ENCODE peak calls at places on chromosomes 11 and 22, in five cellular contexts. I, R, Q, K and D are unnamed samples.
A peak's percentile ranks its signal among the peaks of the same experiment; 100 is the strongest.

GRCh38 chr11:65059959-65060824 is 1.8 kb upstream of the NAALADL1 start:
- DNase-seq in I (peak; percentile 45), R (no peak), Q (no peak), K (no peak), D (no peak)

GRCh38 chr11:37230865-37231264 is 632.8 kb upstream of the RAG2 start:
- DNase-seq in I (no peak), R (no peak), Q (no peak), K (no peak), D (no peak)

GRCh38 chr11:11764428-11764803 is 77.4 kb upstream of the USP47 start:
- DNase-seq in I (no peak), R (no peak), Q (no peak), K (no peak), D (no peak)

GRCh38 chr11:14022821-14023220 is 60.3 kb downstream of the SPON1 start:
- DNase-seq in I (no peak), R (no peak), Q (no peak), K (no peak), D (no peak)

GRCh38 chr11:66017354-66017753 is 5.5 kb downstream of the CST6 start:
- DNase-seq in I (no peak), R (no peak), Q (no peak), K (no peak), D (no peak)

GRCh38 chr22:50671641-50672040 is 982 bp upstream of the SHANK3 start:
- DNase-seq in I (no peak), R (no peak), Q (peak; percentile 62), K (no peak), D (no peak)

GRCh38 chr11:76560219-76560618 is 110.3 kb downstream of the LRRC32 start:
- DNase-seq in I (no peak), R (no peak), Q (no peak), K (peak; percentile 5), D (no peak)

GRCh38 chr11:2140411-2141400 is 1.5 kb upstream of the IGF2 start:
- DNase-seq in I (no peak), R (no peak), Q (no peak), K (no peak), D (no peak)

GRCh38 chr11:33942954-33943353 is 51.1 kb upstream of the LMO2 start:
- DNase-seq in I (peak; percentile 28), R (peak; percentile 74), Q (no peak), K (no peak), D (no peak)

GRCh38 chr22:38097557-38098409 is 12.7 kb downstream of the BAIAP2L2 start:
- DNase-seq in I (no peak), R (no peak), Q (no peak), K (no peak), D (no peak)

GRCh38 chr11:100978442-100978841 is 151.2 kb downstream of the PGR start:
- DNase-seq in I (no peak), R (no peak), Q (no peak), K (no peak), D (no peak)

GRCh38 chr11:100978942-100979341 is 150.7 kb downstream of the PGR start:
- DNase-seq in I (no peak), R (no peak), Q (no peak), K (no peak), D (no peak)

GRCh38 chr11:100981196-100981824 is 148.3 kb downstream of the PGR start:
- DNase-seq in I (no peak), R (no peak), Q (no peak), K (no peak), D (no peak)

GRCh38 chr11:100984668-100985067 is 144.9 kb downstream of the PGR start:
- DNase-seq in I (no peak), R (no peak), Q (no peak), K (no peak), D (no peak)

DNA sequence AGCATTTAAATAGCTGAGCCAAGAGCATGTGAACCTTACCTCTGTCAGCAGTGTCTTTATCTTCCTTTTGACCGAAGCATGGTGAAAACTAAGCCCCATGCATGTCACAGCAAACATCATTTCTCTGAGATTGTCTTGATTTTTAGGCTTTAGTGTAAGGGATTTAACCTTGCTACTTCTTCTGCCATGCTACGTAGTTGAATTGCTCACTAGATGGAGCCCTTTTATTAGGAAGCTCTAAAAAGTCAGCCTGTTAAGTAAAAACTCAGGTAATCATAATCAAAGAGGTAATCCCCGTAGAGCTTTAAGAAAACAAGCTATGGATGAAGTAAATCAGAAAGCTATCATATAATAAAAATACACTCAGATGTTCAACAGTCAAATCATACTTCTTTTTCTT is 149.5 kb downstream of the PGR start:
- DNase-seq in I (no peak), R (no peak), Q (no peak), K (no peak), D (no peak)
- TF ChIP-seq CTCF in I (no peak), R (peak; percentile 43), Q (peak; percentile 50), K (no peak), D (no peak)

GRCh38 chr22:24096401-24097115 is 84.7 kb upstream of the SUSD2 start:
- DNase-seq in I (no peak), R (peak; percentile 9), Q (peak; percentile 65), K (no peak), D (no peak)

GRCh38 chr22:24094966-24095365 is 83.9 kb downstream of the CABIN1 start:
- DNase-seq in I (no peak), R (peak; percentile 13), Q (peak; percentile 62), K (no peak), D (no peak)

GRCh38 chr22:24097961-24098391 is 83.3 kb upstream of the SUSD2 start:
- DNase-seq in I (no peak), R (peak; percentile 12), Q (peak; percentile 62), K (no peak), D (no peak)

GRCh38 chr22:24093855-24094254 is 82.8 kb downstream of the CABIN1 start:
- DNase-seq in I (no peak), R (peak; percentile 13), Q (peak; percentile 41), K (no peak), D (no peak)

GRCh38 chr22:24095816-24096215 is 84.7 kb downstream of the CABIN1 start:
- DNase-seq in I (no peak), R (peak; percentile 4), Q (peak; percentile 22), K (no peak), D (no peak)
- TF ChIP-seq CTCF in I (no peak), R (no peak), Q (no peak), K (no peak), D (no peak)

DNA sequence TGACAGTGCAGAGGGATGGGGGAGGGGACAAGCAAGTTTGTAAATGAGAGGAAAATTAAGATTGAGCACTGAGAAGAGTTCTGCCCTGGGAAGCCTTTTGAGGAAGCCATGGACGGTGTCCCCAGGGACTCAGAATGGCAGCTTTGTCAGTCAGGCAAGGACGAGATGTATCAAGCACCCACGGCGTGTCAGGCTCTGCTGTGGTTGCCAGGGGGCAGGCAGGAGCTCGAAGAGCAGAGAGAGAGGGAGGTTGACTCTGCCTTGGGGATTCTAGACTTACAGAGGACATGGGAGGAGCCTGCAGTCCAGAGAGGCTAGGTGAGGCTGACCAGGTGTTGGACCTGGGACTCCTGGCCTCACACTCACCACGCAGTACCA is 29.1 kb upstream of the SYT7 start:
- DNase-seq in I (peak; percentile 43), R (no peak), Q (no peak), K (no peak), D (no peak)
- TF ChIP-seq CTCF in I (no peak), R (no peak), Q (no peak), K (no peak), D (no peak)

GRCh38 chr11:30312243-30312642 is 10.7 kb upstream of the ARL14EP start:
- DNase-seq in I (no peak), R (no peak), Q (no peak), K (no peak), D (no peak)

GRCh38 chr11:30317030-30317429 is 5.9 kb upstream of the ARL14EP start:
- DNase-seq in I (no peak), R (no peak), Q (no peak), K (no peak), D (no peak)

GRCh38 chr11:30316237-30316636 is 6.7 kb upstream of the ARL14EP start:
- DNase-seq in I (no peak), R (no peak), Q (no peak), K (no peak), D (no peak)

GRCh38 chr11:30313580-30313979 is 9.3 kb upstream of the ARL14EP start:
- DNase-seq in I (no peak), R (no peak), Q (no peak), K (no peak), D (no peak)

GRCh38 chr11:30314625-30315024 is 8.3 kb upstream of the ARL14EP start:
- DNase-seq in I (no peak), R (no peak), Q (no peak), K (no peak), D (no peak)
- TF ChIP-seq CTCF in I (no peak), R (no peak), Q (no peak), K (peak; percentile 22), D (no peak)

GRCh38 chr11:128891410-128891861 is 280 bp downstream of the KCNJ5 start:
- DNase-seq in I (no peak), R (no peak), Q (no peak), K (no peak), D (no peak)

GRCh38 chr11:128890216-128890542 is 977 bp upstream of the KCNJ5 start:
- DNase-seq in I (no peak), R (no peak), Q (no peak), K (no peak), D (no peak)

GRCh38 chr11:128889657-128890213 is 1.4 kb upstream of the KCNJ5 start:
- DNase-seq in I (no peak), R (no peak), Q (no peak), K (no peak), D (no peak)

GRCh38 chr11:128891912-128892398 is 799 bp downstream of the KCNJ5 start:
- DNase-seq in I (no peak), R (no peak), Q (no peak), K (no peak), D (no peak)

GRCh38 chr11:128890543-128891409 is at the start of gene KCNJ5:
- DNase-seq in I (peak; percentile 38), R (no peak), Q (no peak), K (no peak), D (no peak)
- TF ChIP-seq CTCF in I (no peak), R (no peak), Q (no peak), K (no peak), D (no peak)

GRCh38 chr11:3894128-3894731 is 38.8 kb downstream of the STIM1 start:
- DNase-seq in I (no peak), R (no peak), Q (no peak), K (peak; percentile 16), D (no peak)
- TF ChIP-seq CTCF in I (no peak), R (no peak), Q (no peak), K (no peak), D (no peak)

GRCh38 chr11:82085493-82085892 is 648.2 kb downstream of the FAM181B start:
- DNase-seq in I (no peak), R (no peak), Q (no peak), K (no peak), D (no peak)
- TF ChIP-seq CTCF in I (no peak), R (no peak), Q (no peak), K (no peak), D (no peak)

GRCh38 chr11:126879516-126879915 is 121.1 kb downstream of the KIRREL3 start:
- DNase-seq in I (no peak), R (no peak), Q (no peak), K (no peak), D (no peak)

GRCh38 chr11:126878892-126879291 is 121.7 kb downstream of the KIRREL3 start:
- DNase-seq in I (no peak), R (no peak), Q (no peak), K (no peak), D (no peak)

GRCh38 chr11:126871792-126872191 is 128.8 kb downstream of the KIRREL3 start:
- DNase-seq in I (no peak), R (no peak), Q (no peak), K (no peak), D (no peak)

GRCh38 chr11:126874276-126874675 is 126.3 kb downstream of the KIRREL3 start:
- DNase-seq in I (no peak), R (no peak), Q (no peak), K (no peak), D (no peak)

GRCh38 chr11:126874831-126875230 is 125.7 kb downstream of the KIRREL3 start:
- DNase-seq in I (no peak), R (no peak), Q (no peak), K (no peak), D (no peak)
- TF ChIP-seq CTCF in I (no peak), R (no peak), Q (no peak), K (no peak), D (no peak)